ENCODE peak calls at places on chromosome 4, in eight cellular contexts. B, Z, R, C, G, X, I and V are unnamed samples.

GRCh38 chr4:176769519-176769918 is 23.2 kb downstream of the VEGFC start:
- DNase-seq in G (no peak), X (no peak), R (no peak), I (no peak), C (peak; percentile 95), B (no peak), Z (no peak), V (no peak)

GRCh38 chr4:36320130-36320902 is 38.9 kb downstream of the DTHD1 start:
- DNase-seq in I (no peak), X (no peak), G (no peak), C (no peak), Z (no peak), R (no peak), B (no peak), V (no peak)

GRCh38 chr4:182325848-182326255 is 82.7 kb downstream of the TENM3 start:
- DNase-seq in B (no peak), C (no peak), G (no peak), R (peak; percentile 38), I (no peak), Z (no peak), X (no peak), V (no peak)

GRCh38 chr4:85953651-85954018 is 406.2 kb downstream of the MAPK10 start:
- DNase-seq in B (no peak), I (no peak), R (no peak), Z (peak; percentile 36), X (no peak), C (peak; percentile 97), G (no peak), V (no peak)

GRCh38 chr4:85772470-85772869 is 297.5 kb downstream of the ARHGAP24 start:
- DNase-seq in B (no peak), X (no peak), Z (no peak), I (no peak), C (no peak), G (no peak), R (no peak), V (no peak)

GRCh38 chr4:90234916-90235547 is 107.8 kb downstream of the CCSER1 start:
- DNase-seq in G (no peak), B (no peak), R (peak; percentile 73), I (no peak), Z (no peak), X (no peak), C (no peak), V (no peak)

GRCh38 chr4:25821899-25822298 is 40.9 kb downstream of the SEL1L3 start:
- DNase-seq in R (no peak), B (no peak), C (no peak), Z (no peak), I (no peak), X (no peak), G (no peak), V (no peak)

GRCh38 chr4:78131403-78131802 is 74.3 kb downstream of the FRAS1 start:
- DNase-seq in X (no peak), B (no peak), I (no peak), Z (no peak), C (peak; percentile 59), G (no peak), R (peak; percentile 22), V (no peak)

GRCh38 chr4:147313114-147313513 is 167.8 kb upstream of the EDNRA start:
- DNase-seq in G (no peak), Z (no peak), B (no peak), X (no peak), R (no peak), C (no peak), I (no peak), V (no peak)

GRCh38 chr4:105186701-105187158 is 40.1 kb downstream of the TET2 start:
- DNase-seq in B (no peak), X (no peak), R (peak; percentile 41), I (no peak), G (no peak), C (peak; percentile 46), Z (no peak), V (no peak)